ENCODE peak calls at places on chromosomes 4 and X, in seven cellular contexts. T, L, Q, R, P, X and I are unnamed samples.

GRCh38 chr4:132382243-132382642 is 766.9 kb upstream of the PCDH10 start:
- DNase-seq in Q (no peak), X (no peak), L (no peak), R (peak; percentile 1), T (no peak), P (no peak), I (peak; percentile 67)

GRCh38 chr4:108651068-108651794 is 832 bp downstream of the OSTC start:
- DNase-seq in T (no peak), R (peak; percentile 66), X (peak; percentile 9), L (no peak), P (no peak), Q (no peak), I (peak; percentile 75)

GRCh38 chrX:14697453-14697852 is 168.1 kb downstream of the GLRA2 start:
- DNase-seq in R (peak; percentile 40), Q (peak; percentile 10), L (no peak), T (no peak), P (peak; percentile 30), X (peak; percentile 1), I (peak; percentile 55)

GRCh38 chr4:82905205-82905604 is 4.7 kb downstream of the THAP9 start:
- DNase-seq in R (peak; percentile 41), L (no peak), Q (peak; percentile 20), P (no peak), T (no peak), X (no peak), I (peak; percentile 87)

GRCh38 chr4:72084587-72085011 is 52.8 kb downstream of the NPFFR2 start:
- DNase-seq in R (no peak), Q (no peak), P (peak; percentile 56), X (no peak), L (no peak), T (no peak), I (peak; percentile 91)

GRCh38 chr4:56253631-56254241 is 133.6 kb downstream of the AASDH start:
- DNase-seq in T (no peak), L (no peak), Q (no peak), P (no peak), R (no peak), X (no peak), I (no peak)

GRCh38 chrX:24838624-24839023 is 144.9 kb downstream of the POLA1 start:
- DNase-seq in L (peak; percentile 58), P (no peak), Q (no peak), X (peak; percentile 12), T (no peak), R (peak; percentile 39), I (peak; percentile 59)

GRCh38 chr4:53076335-53076958 is 214.3 kb downstream of the RASL11B start:
- DNase-seq in Q (no peak), R (no peak), T (no peak), X (no peak), P (no peak), L (no peak), I (no peak)

GRCh38 chrX:78092296-78092695 is 11.8 kb upstream of the PGK1 start:
- DNase-seq in P (peak; percentile 1), Q (no peak), T (no peak), X (no peak), L (no peak), R (no peak), I (peak; percentile 54)

GRCh38 chrX:16807548-16807947 is 21.3 kb downstream of the TXLNG start:
- DNase-seq in T (no peak), L (no peak), X (no peak), R (no peak), Q (no peak), P (no peak), I (peak; percentile 53)

GRCh38 chr4:41815478-41815877 is 67.0 kb upstream of the PHOX2B start:
- DNase-seq in T (no peak), Q (no peak), R (no peak), P (no peak), X (no peak), L (no peak), I (no peak)

GRCh38 chrX:12804655-12805054 is 13.4 kb downstream of the PRPS2 start:
- DNase-seq in P (no peak), Q (no peak), X (no peak), T (no peak), R (no peak), L (no peak), I (no peak)

GRCh38 chr4:11158971-11159370 is 269.7 kb downstream of the HS3ST1 start:
- DNase-seq in Q (no peak), P (no peak), R (peak; percentile 12), L (no peak), X (no peak), T (no peak), I (no peak)

GRCh38 chr4:89316931-89317366 is 9.3 kb upstream of the GPRIN3 start:
- DNase-seq in L (no peak), R (peak; percentile 82), P (no peak), T (no peak), Q (no peak), X (no peak), I (peak; percentile 43)

GRCh38 chr4:4170596-4171150 is 56.1 kb downstream of the OTOP1 start:
- DNase-seq in T (no peak), Q (no peak), L (no peak), X (no peak), P (no peak), R (no peak), I (no peak)

GRCh38 chrX:135185795-135186443 is 14.7 kb upstream of the CT55 start:
- DNase-seq in R (peak; percentile 70), X (peak; percentile 21), L (peak; percentile 24), P (peak; percentile 35), Q (peak; percentile 15), T (no peak), I (peak; percentile 52)

GRCh38 chr4:40594261-40595178 is 35.1 kb downstream of the RBM47 start:
- DNase-seq in X (no peak), Q (no peak), P (no peak), R (no peak), L (no peak), T (no peak), I (no peak)

GRCh38 chrX:111348363-111348927 is 63.5 kb downstream of the DCX start:
- DNase-seq in T (no peak), P (no peak), L (no peak), X (no peak), Q (no peak), R (no peak), I (no peak)

GRCh38 chr4:139676913-139677585 is 11.4 kb downstream of the MGST2 start:
- DNase-seq in L (no peak), X (no peak), Q (no peak), T (no peak), P (no peak), R (no peak), I (no peak)

GRCh38 chrX:129553619-129554288 is 13.7 kb downstream of the OCRL start:
- DNase-seq in Q (no peak), R (peak; percentile 55), P (no peak), X (no peak), T (no peak), L (no peak), I (peak; percentile 41)

GRCh38 chr4:103099691-103100392 is at the start of gene BDH2:
- DNase-seq in R (peak; percentile 89), P (peak; percentile 49), X (peak; percentile 83), Q (no peak), L (peak; percentile 91), T (peak; percentile 1), I (peak; percentile 91)

GRCh38 chrX:54891573-54891972 is 29.1 kb upstream of the TRO start:
- DNase-seq in X (peak; percentile 0), Q (no peak), T (peak; percentile 2), R (peak; percentile 41), L (peak; percentile 8), P (peak; percentile 27), I (peak; percentile 69)

GRCh38 chrX:138519296-138519695 is 192.2 kb downstream of the FGF13 start:
- DNase-seq in L (no peak), X (peak; percentile 35), P (no peak), Q (no peak), R (no peak), T (no peak), I (no peak)

GRCh38 chr4:184331155-184331995 is 113.7 kb upstream of the ENPP6 start:
- DNase-seq in P (peak; percentile 92), Q (no peak), R (peak; percentile 37), L (peak; percentile 10), X (no peak), T (no peak), I (peak; percentile 59)

GRCh38 chr4:56861365-56861764 is 39.9 kb upstream of the SPINK2 start:
- DNase-seq in L (no peak), R (no peak), P (peak; percentile 60), X (no peak), Q (no peak), T (no peak), I (no peak)

GRCh38 chrX:136867518-136867917 is 13.0 kb downstream of the RBMX start:
- DNase-seq in T (no peak), R (no peak), L (no peak), X (no peak), P (no peak), Q (no peak), I (no peak)

GRCh38 chr4:2066011-2066551 is 7.0 kb downstream of the NAT8L start:
- DNase-seq in Q (no peak), R (no peak), P (no peak), T (no peak), X (no peak), L (no peak), I (no peak)

GRCh38 chrX:3244203-3244743 is 102.2 kb downstream of the MXRA5 start:
- DNase-seq in L (no peak), P (no peak), R (no peak), Q (no peak), T (no peak), X (no peak), I (no peak)

GRCh38 chr4:153142700-153143438 is 61.4 kb upstream of the TRIM2 start:
- DNase-seq in X (peak; percentile 42), P (peak; percentile 90), L (peak; percentile 79), R (peak; percentile 64), T (peak; percentile 11), Q (peak; percentile 43), I (peak; percentile 93)